ENCODE peak calls at places on chromosomes 12 and 14, in nine cellular contexts. T is hepatocyte; N is GM12878; W is thyroid gland; B is heart left ventricle; I is HCT116; S is RWPE1; X is pancreas; M is CD4-positive, alpha-beta T cell. F is an unnamed sample.

GRCh38 chr14:83044001-83044400 is 1510.3 kb upstream of the SEL1L start:
- DNase-seq in T (no peak), N (no peak), W (no peak), B (no peak), I (no peak), S (no peak), X (no peak), M (no peak), F (no peak)

GRCh38 chr12:25377475-25378179 is 126.9 kb upstream of the KRAS start:
- DNase-seq in T (peak; percentile 14), N (no peak), W (no peak), B (no peak), I (no peak), S (no peak), X (no peak), M (no peak), F (no peak)

GRCh38 chr14:67241416-67242362 is at the start of gene PALS1:
- DNase-seq in T (peak; percentile 81), N (peak; percentile 19), W (no peak), B (no peak), I (peak; percentile 53), S (peak; percentile 55), X (no peak), M (no peak), F (peak; percentile 74)

GRCh38 chr14:103108749-103109207 is 14.3 kb downstream of the EXOC3L4 start:
- DNase-seq in T (no peak), N (no peak), W (no peak), B (no peak), I (no peak), S (no peak), X (no peak), M (no peak), F (no peak)

GRCh38 chr14:35046751-35047536 is 872 bp downstream of the FAM177A1 start:
- DNase-seq in T (peak; percentile 75), N (no peak), W (peak; percentile 65), B (no peak), I (no peak), S (peak; percentile 52), X (no peak), M (peak; percentile 27), F (peak; percentile 81)

GRCh38 chr12:26434299-26434915 is 239.0 kb downstream of the SSPN start:
- DNase-seq in T (peak; percentile 48), N (no peak), W (peak; percentile 40), B (no peak), I (peak; percentile 61), S (peak; percentile 67), X (no peak), M (no peak), F (no peak)

GRCh38 chr14:33386140-33386539 is 447.5 kb downstream of the NPAS3 start:
- DNase-seq in T (no peak), N (no peak), W (no peak), B (no peak), I (no peak), S (no peak), X (no peak), M (no peak), F (no peak)

GRCh38 chr12:128794661-128795529 is 28.9 kb downstream of the SLC15A4 start:
- DNase-seq in T (no peak), N (no peak), W (no peak), B (peak; percentile 17), I (no peak), S (no peak), X (no peak), M (no peak), F (no peak)

GRCh38 chr12:29242921-29243431 is 93.9 kb downstream of the FAR2 start:
- DNase-seq in T (no peak), N (no peak), W (no peak), B (no peak), I (no peak), S (no peak), X (no peak), M (no peak), F (no peak)

GRCh38 chr12:81176796-81177195 is 98.9 kb downstream of the ACSS3 start:
- DNase-seq in T (no peak), N (no peak), W (no peak), B (no peak), I (no peak), S (no peak), X (no peak), M (no peak), F (no peak)

GRCh38 chr14:32977913-32978312 is 39.2 kb downstream of the NPAS3 start:
- DNase-seq in T (no peak), N (no peak), W (no peak), B (no peak), I (no peak), S (no peak), X (no peak), M (no peak), F (no peak)

GRCh38 chr12:89542912-89543592 is 17.2 kb upstream of the POC1B start:
- DNase-seq in T (peak; percentile 95), N (peak; percentile 38), W (peak; percentile 75), B (peak; percentile 63), I (peak; percentile 77), S (peak; percentile 68), X (no peak), M (peak; percentile 47), F (no peak)

GRCh38 chr12:95998611-95999300 is 2.6 kb upstream of the HAL start:
- DNase-seq in T (peak; percentile 84), N (peak; percentile 34), W (peak; percentile 45), B (peak; percentile 30), I (peak; percentile 35), S (peak; percentile 49), X (no peak), M (peak; percentile 15), F (no peak)

GRCh38 chr12:105670664-105671063 is 340.2 kb downstream of the C12orf75 start:
- DNase-seq in T (no peak), N (no peak), W (no peak), B (no peak), I (no peak), S (no peak), X (no peak), M (no peak), F (no peak)

GRCh38 chr12:106773945-106774807 is at the start of gene RIC8B:
- DNase-seq in T (peak; percentile 98), N (peak; percentile 92), W (peak; percentile 96), B (peak; percentile 97), I (peak; percentile 97), S (peak; percentile 98), X (peak; percentile 96), M (peak; percentile 51), F (peak; percentile 83)

GRCh38 chr14:74546416-74546815 is 52.9 kb downstream of the ISCA2 start:
- DNase-seq in T (no peak), N (no peak), W (peak; percentile 96), B (no peak), I (no peak), S (no peak), X (no peak), M (no peak), F (no peak)

GRCh38 chr12:115023279-115023678 is 339.3 kb upstream of the TBX3 start:
- DNase-seq in T (no peak), N (no peak), W (no peak), B (no peak), I (no peak), S (no peak), X (no peak), M (no peak), F (no peak)

GRCh38 chr12:92408072-92408900 is 262.6 kb upstream of the BTG1 start:
- DNase-seq in T (peak; percentile 15), N (no peak), W (no peak), B (no peak), I (peak; percentile 40), S (peak; percentile 32), X (no peak), M (peak; percentile 21), F (no peak)
- H3K27ac ChIP-seq in T (no peak overlapping the region), N (peak overlapping the region; percentile 24), W (no peak overlapping the region), B (no peak overlapping the region), I (no peak overlapping the region), S (no peak overlapping the region), X (no peak overlapping the region), M (no peak overlapping the region), F (no peak overlapping the region)

DNA sequence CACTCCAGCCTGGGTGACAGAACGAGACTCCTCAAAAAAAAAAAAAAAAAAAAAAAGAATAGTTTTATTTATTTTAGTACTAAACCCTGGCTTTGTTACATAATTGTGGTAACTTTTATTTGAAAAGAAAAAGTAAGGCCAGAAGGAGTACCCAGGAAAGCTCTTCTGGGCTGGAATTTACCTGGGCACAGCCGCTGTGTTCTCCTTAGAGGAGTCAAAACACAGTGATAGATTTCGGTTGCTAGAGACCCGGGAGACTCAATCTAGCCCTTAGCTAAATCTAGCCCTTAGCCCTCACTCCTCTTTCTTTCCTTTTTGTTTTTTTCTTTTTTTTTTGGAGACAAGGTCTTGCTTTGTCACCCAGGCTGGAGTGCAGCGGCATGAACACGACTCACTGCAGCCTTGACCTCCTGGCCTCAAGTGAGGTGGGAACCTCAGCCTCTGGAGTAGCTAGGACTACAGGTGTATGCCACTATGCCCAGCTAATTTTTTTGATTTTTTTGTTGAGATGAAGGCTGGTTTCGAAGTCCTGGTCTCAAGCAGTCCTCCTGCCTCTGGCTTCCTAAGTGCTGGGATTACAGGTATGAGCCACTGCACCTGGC is 49.7 kb downstream of the SYNE2 start:
- DNase-seq in T (no peak), N (no peak), W (peak; percentile 55), B (no peak), I (no peak), S (no peak), X (no peak), M (no peak), F (no peak)
- H3K27ac ChIP-seq in T (no peak overlapping the region), N (no peak overlapping the region), W (peak overlapping the region; percentile 71), B (no peak overlapping the region), I (no peak overlapping the region), S (no peak overlapping the region), X (peak overlapping the region; percentile 10), M (no peak overlapping the region), F (no peak overlapping the region)

GRCh38 chr12:120121766-120122293 is 5.3 kb upstream of the RAB35 start:
- DNase-seq in T (no peak), N (peak; percentile 88), W (no peak), B (no peak), I (no peak), S (no peak), X (no peak), M (no peak), F (no peak)

GRCh38 chr12:120121343-120121742 is 4.8 kb upstream of the RAB35 start:
- DNase-seq in T (no peak), N (no peak), W (no peak), B (no peak), I (no peak), S (no peak), X (no peak), M (no peak), F (no peak)

GRCh38 chr12:120118710-120119097 is 2.2 kb upstream of the RAB35 start:
- DNase-seq in T (no peak), N (no peak), W (no peak), B (no peak), I (no peak), S (no peak), X (no peak), M (no peak), F (no peak)

GRCh38 chr12:120117961-120118709 is 1.6 kb upstream of the RAB35 start:
- DNase-seq in T (peak; percentile 37), N (no peak), W (no peak), B (no peak), I (no peak), S (peak; percentile 65), X (no peak), M (no peak), F (no peak)

GRCh38 chr12:120119395-120119973 is 2.9 kb upstream of the RAB35 start:
- DNase-seq in T (no peak), N (peak; percentile 91), W (no peak), B (no peak), I (no peak), S (no peak), X (no peak), M (no peak), F (no peak)
- H3K27ac ChIP-seq in T (peak overlapping the region; percentile 90), N (peak overlapping the region; percentile 97), W (no peak overlapping the region), B (no peak overlapping the region), I (no peak overlapping the region), S (peak overlapping the region; percentile 94), X (peak overlapping the region; percentile 60), M (no peak overlapping the region), F (no peak overlapping the region)

GRCh38 chr12:130708648-130709047 is 7.5 kb downstream of the RIMBP2 start:
- DNase-seq in T (no peak), N (no peak), W (no peak), B (no peak), I (no peak), S (no peak), X (peak; percentile 44), M (no peak), F (no peak)
- H3K27ac ChIP-seq in T (no peak overlapping the region), N (no peak overlapping the region), W (no peak overlapping the region), B (no peak overlapping the region), I (no peak overlapping the region), S (no peak overlapping the region), X (no peak overlapping the region), M (no peak overlapping the region), F (no peak overlapping the region)

F was measured in ascending aorta.